ENCODE peak calls at places on chromosomes 7 and 10, in eight cellular contexts. M, I, R, E, U, P, F and V are unnamed samples.

GRCh38 chr10:43686414-43686813 is 37.7 kb upstream of the ZNF32 start:
- DNase-seq in R (no peak), E (no peak), F (no peak), P (no peak), I (no peak), U (no peak), M (no peak), V (no peak)

GRCh38 chr10:47143072-47143471 is 156.9 kb upstream of the GDF10 start:
- DNase-seq in E (no peak), M (no peak), P (no peak), U (no peak), R (no peak), F (no peak), I (no peak), V (no peak)

GRCh38 chr10:132494831-132495230 is 42.8 kb upstream of the INPP5A start:
- DNase-seq in I (no peak), U (no peak), E (no peak), M (no peak), F (no peak), P (peak), R (no peak), V (no peak)

GRCh38 chr7:151139071-151139521 is 28.4 kb downstream of the GBX1 start:
- DNase-seq in I (no peak), E (no peak), P (peak), U (peak), F (no peak), R (no peak), M (no peak), V (no peak)

GRCh38 chr10:132987671-132988571 is 45.6 kb upstream of the CFAP46 start:
- DNase-seq in P (no peak), R (peak), I (no peak), E (peak), M (peak), F (no peak), U (no peak), V (no peak)

GRCh38 chr10:121942749-121943148 is 14.9 kb upstream of the ATE1 start:
- DNase-seq in M (peak), F (no peak), U (no peak), I (peak), E (peak), R (peak), P (no peak), V (peak)

GRCh38 chr7:87702326-87702725 is 74.1 kb downstream of the RUNDC3B start:
- DNase-seq in P (no peak), M (no peak), F (no peak), U (no peak), E (no peak), I (no peak), R (peak), V (no peak)

GRCh38 chr10:31704195-31704594 is 224.4 kb downstream of the ARHGAP12 start:
- DNase-seq in M (no peak), I (no peak), E (no peak), R (no peak), P (no peak), U (no peak), F (no peak), V (no peak)

GRCh38 chr10:92839191-92840085 is 8.9 kb upstream of the EXOC6 start:
- DNase-seq in P (no peak), M (no peak), U (peak), I (no peak), E (no peak), F (no peak), R (peak), V (no peak)

GRCh38 chr10:48606530-48607355 is 1.9 kb upstream of the ARHGAP22 start:
- DNase-seq in F (no peak), I (peak), M (peak), E (peak), U (no peak), P (peak), R (peak), V (no peak)

GRCh38 chr7:30162622-30163124 is 27.9 kb downstream of the MTURN start:
- DNase-seq in U (no peak), I (peak), P (no peak), M (no peak), F (no peak), E (no peak), R (peak), V (no peak)

GRCh38 chr7:50197547-50197946 is 104.5 kb upstream of the ZPBP start:
- DNase-seq in U (peak), I (no peak), P (no peak), R (no peak), F (no peak), M (no peak), E (no peak), V (no peak)

GRCh38 chr7:20991544-20991943 is 204.9 kb upstream of the SP8 start:
- DNase-seq in F (no peak), M (no peak), E (no peak), U (no peak), R (no peak), P (no peak), I (no peak), V (no peak)

GRCh38 chr10:52479567-52479966 is 165.5 kb downstream of the DKK1 start:
- DNase-seq in F (no peak), M (no peak), P (no peak), U (no peak), R (no peak), I (no peak), E (no peak), V (no peak)

GRCh38 chr10:126088144-126088543 is 191.8 kb downstream of the FANK1 start:
- DNase-seq in E (no peak), R (peak), P (no peak), F (no peak), U (no peak), M (no peak), I (no peak), V (no peak)

GRCh38 chr7:26853788-26854393 is 10.5 kb downstream of the SKAP2 start:
- DNase-seq in I (peak), U (no peak), E (no peak), M (peak), R (peak), P (no peak), F (no peak), V (peak)

GRCh38 chr7:19268737-19269136 is 123.5 kb upstream of the FERD3L start:
- DNase-seq in R (no peak), E (no peak), P (no peak), M (peak), I (no peak), U (no peak), F (no peak), V (no peak)

GRCh38 chr7:42745357-42746022 is 166.4 kb downstream of the C7orf25 start:
- DNase-seq in F (peak), R (no peak), E (no peak), M (no peak), I (no peak), P (no peak), U (no peak), V (no peak)

GRCh38 chr10:119028900-119029612 is 458 bp upstream of the NANOS1 start:
- DNase-seq in E (peak), M (no peak), I (peak), R (peak), U (peak), F (peak), P (peak), V (no peak)
- TF ChIP-seq CTCF in E (no peak), M (no peak), I (no peak), R (peak), U (peak), F (peak), P (no peak), V (peak)

GRCh38 chr10:34079702-34080484 is 735.2 kb downstream of the PARD3 start:
- DNase-seq in F (no peak), U (no peak), E (no peak), M (no peak), I (no peak), P (no peak), R (no peak), V (no peak)

GRCh38 chr10:34078798-34079470 is 736.2 kb downstream of the PARD3 start:
- DNase-seq in I (no peak), U (no peak), F (no peak), E (no peak), R (no peak), P (peak), M (peak), V (no peak)

GRCh38 chr10:34076443-34076842 is 738.7 kb downstream of the PARD3 start:
- DNase-seq in R (no peak), U (no peak), M (no peak), I (no peak), E (no peak), F (no peak), P (no peak), V (no peak)

GRCh38 chr10:34075269-34075926 is 739.7 kb downstream of the PARD3 start:
- DNase-seq in F (no peak), M (no peak), U (no peak), E (no peak), R (no peak), P (peak), I (no peak), V (peak)

DNA sequence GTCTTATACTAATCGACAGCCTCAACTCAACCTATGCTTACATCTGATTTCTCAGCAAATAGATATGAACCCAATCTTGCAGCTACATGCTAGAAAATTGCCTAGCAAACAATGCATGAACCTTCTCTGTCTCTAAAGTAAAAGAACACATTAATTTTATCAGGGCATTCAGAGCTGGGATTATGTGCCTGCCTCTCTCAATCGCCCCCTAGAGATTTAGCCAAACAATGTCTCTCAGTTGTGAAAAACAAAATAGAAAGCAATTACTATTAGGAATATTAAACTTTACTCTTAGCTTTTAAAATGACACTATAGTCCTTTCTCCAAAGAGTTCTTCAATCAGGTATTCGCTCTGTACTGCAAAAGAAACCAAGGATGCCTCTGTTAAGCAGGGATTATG is 737.1 kb downstream of the PARD3 start:
- DNase-seq in U (no peak), E (no peak), F (no peak), I (no peak), R (no peak), M (no peak), P (no peak), V (no peak)
- TF ChIP-seq CTCF in U (no peak), E (no peak), F (no peak), I (no peak), R (peak), M (peak), P (no peak), V (peak)

DNA sequence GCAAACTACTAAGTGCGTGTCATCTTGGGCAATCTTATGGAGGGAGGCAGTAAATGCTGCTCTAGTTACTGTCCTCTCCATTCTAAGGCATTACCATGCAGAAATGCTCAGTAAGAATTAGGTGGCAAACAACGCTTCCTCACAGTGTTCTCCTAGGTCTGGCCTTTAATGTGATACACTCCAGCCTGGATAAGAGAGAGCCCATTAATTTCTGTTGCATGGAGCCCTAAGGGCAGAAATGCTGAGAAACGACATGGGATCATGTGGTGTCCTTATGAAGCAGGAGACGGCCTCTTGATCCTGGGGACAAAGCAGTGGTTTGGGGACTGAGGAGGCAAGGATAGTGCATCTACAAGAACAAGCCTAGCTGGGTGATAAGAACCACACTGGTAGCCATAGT is 44.0 kb downstream of the SLC25A13 start:
- DNase-seq in M (no peak), F (no peak), U (no peak), R (no peak), P (no peak), E (no peak), I (no peak), V (no peak)
- TF ChIP-seq CTCF in M (no peak), F (no peak), U (no peak), R (no peak), P (no peak), E (no peak), I (no peak), V (no peak)

GRCh38 chr7:157616931-157617330 is 280.1 kb downstream of the DNAJB6 start:
- DNase-seq in F (no peak), M (no peak), P (no peak), U (no peak), E (no peak), R (no peak), I (no peak), V (no peak)
- TF ChIP-seq CTCF in F (no peak), M (no peak), P (no peak), U (no peak), E (no peak), R (no peak), I (no peak), V (no peak)

GRCh38 chr10:78945838-78946237 is 122.9 kb upstream of the ZMIZ1 start:
- DNase-seq in F (no peak), M (no peak), I (no peak), U (no peak), E (no peak), P (no peak), R (no peak), V (no peak)

GRCh38 chr10:78942006-78942405 is 126.8 kb upstream of the ZMIZ1 start:
- DNase-seq in E (no peak), M (no peak), U (no peak), F (no peak), I (no peak), R (no peak), P (no peak), V (no peak)

GRCh38 chr10:78947733-78948132 is 121.0 kb upstream of the ZMIZ1 start:
- DNase-seq in P (no peak), M (no peak), U (no peak), R (no peak), I (no peak), F (no peak), E (no peak), V (no peak)

GRCh38 chr10:78947226-78947625 is 121.5 kb upstream of the ZMIZ1 start:
- DNase-seq in E (no peak), R (no peak), U (no peak), M (no peak), P (no peak), F (no peak), I (peak), V (no peak)

DNA sequence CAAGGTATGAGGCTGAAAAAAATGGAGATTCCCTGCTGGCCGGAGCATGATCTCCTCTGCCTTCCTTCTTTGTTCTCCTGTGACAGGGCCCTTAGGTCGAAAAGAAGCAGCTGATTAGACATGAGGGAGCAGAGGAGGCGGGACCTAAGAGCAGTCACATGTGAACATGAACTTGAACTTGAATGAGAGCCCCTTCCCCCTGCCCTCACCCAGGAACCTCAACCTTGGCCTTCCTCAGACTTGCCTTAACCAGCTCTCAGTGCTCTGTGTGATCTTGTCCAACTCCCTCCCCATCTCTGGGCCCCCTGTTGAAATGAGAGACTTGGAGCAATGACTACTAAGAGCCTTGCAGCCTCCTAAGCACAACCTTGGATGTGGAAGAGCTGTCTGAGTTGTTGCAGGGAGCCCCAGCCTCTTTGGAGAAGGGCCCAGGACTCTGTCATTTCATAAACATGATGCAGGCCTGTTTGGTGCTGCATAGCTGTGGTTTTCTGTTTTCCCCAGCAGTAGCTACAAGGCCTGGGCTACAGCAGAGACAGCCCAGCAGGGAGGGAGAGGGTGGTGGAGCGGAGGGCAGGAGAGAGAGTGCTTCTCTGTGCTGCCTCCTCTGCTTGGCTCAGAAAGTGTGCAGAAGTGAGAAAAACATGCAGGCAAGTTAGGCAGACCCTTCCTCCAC is 124.0 kb upstream of the ZMIZ1 start:
- DNase-seq in E (peak), F (peak), R (peak), M (peak), U (no peak), P (peak), I (peak), V (no peak)
- TF ChIP-seq CTCF in E (peak), F (no peak), R (peak), M (peak), U (no peak), P (no peak), I (no peak), V (no peak)

GRCh38 chr7:144656960-144657359 is 178.9 kb downstream of the TPK1 start:
- DNase-seq in I (no peak), F (no peak), R (no peak), P (no peak), U (no peak), E (no peak), M (no peak), V (no peak)
- TF ChIP-seq CTCF in I (no peak), F (no peak), R (no peak), P (no peak), U (peak), E (no peak), M (no peak), V (peak)

DNA sequence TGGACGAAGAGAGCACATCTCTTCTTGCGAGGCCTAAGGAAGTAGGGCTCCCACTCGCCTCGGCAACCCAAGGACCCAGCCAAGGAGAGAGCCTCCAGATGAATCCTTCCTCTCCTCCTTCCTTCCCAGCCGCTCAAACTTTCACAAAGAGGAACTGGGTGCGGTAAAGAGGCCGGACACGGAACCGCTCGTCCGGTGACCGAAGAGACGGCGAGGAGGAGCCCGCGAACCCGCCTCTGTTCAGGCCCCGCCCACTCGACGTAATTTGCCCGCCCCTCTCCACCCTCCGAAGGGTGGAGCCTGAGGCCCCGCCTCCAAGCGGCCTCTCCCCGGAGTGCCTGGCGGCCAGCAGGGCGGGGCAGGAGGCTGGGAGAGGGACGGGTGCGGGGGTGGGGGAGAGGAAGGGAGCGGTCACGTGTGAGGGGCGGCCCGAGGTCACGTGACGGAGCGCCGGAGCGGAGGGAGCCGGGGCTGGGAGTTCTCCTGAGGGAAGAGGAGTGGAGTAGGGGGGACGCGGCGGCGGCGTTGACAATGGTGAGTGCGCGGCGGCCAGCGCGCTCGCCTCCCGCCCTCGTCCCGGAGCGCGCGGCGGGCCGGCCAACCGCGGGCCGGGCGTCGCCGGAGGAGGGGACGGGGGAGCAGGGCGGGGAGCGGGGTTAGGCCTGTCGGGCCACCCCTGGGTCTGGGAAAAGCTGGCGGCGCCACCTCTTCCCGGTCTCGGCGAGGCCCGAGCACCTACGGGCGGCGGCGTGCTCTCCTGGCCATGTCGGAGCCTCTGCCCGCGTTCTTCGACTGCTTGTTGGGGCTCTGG is at the start of gene VPS26A:
- DNase-seq in R (peak), U (peak), I (peak), E (peak), F (peak), M (peak), P (peak), V (peak)
- TF ChIP-seq CTCF in R (peak), U (peak), I (peak), E (no peak), F (no peak), M (no peak), P (peak), V (peak)

GRCh38 chr7:142385528-142386340 is 127.9 kb upstream of the PRSS58 start:
- DNase-seq in I (peak), P (no peak), R (peak), E (peak), U (peak), M (peak), F (no peak), V (peak)

GRCh38 chr7:142389544-142389943 is 131.7 kb upstream of the PRSS58 start:
- DNase-seq in R (no peak), I (no peak), U (no peak), P (no peak), E (no peak), F (no peak), M (no peak), V (no peak)

GRCh38 chr7:142391191-142391992 is 133.5 kb upstream of the PRSS58 start:
- DNase-seq in F (no peak), E (no peak), I (no peak), M (no peak), R (no peak), U (no peak), P (no peak), V (no peak)
- TF ChIP-seq CTCF in F (no peak), E (peak), I (peak), M (peak), R (peak), U (peak), P (no peak), V (peak)